ENCODE peak calls at places on chromosomes 6 and 20, in nine cellular contexts. B is activated T-helper 1 cell treated with anti-CD3 and anti-CD28 coated beads, Interleukin-12 subunit alpha, Interleukin-12 subunit beta, Interleukin-2, Interleukin-4 antibody, amounts not matched to agents 30 ng/mL and 10 ng/mL and 1 ng/mL, durations not matched to agents 14 hours and 24 hours and 36 hours; H is central memory CD8-positive, alpha-beta T cell; M is CD4-positive, alpha-beta memory T cell; I is OCI-LY7; R is NCI-H1092 treated with DMSO at 0.1 percent for 48 hours; Y is stimulated activated CD8-positive, alpha-beta memory T cell treated with anti-CD3 and anti-CD28 coated beads, Interleukin-2, amount 100 ng/mL, for 1 hour; O is erythroblast; U is T1000. W is an unnamed sample.

GRCh38 chr20:32089637-32090330 is 19.7 kb upstream of the TM9SF4 start:
- DNase-seq in U (no peak), O (no peak), H (no peak), I (no peak), M (no peak), R (no peak), B (no peak), Y (no peak), W (no peak)

GRCh38 chr20:49115565-49115964 is 69.5 kb downstream of the CSE1L start:
- DNase-seq in M (no peak), B (no peak), R (no peak), H (no peak), O (no peak), Y (no peak), U (no peak), I (no peak), W (no peak)

GRCh38 chr20:25600632-25601031 is 15.3 kb upstream of the NINL start:
- DNase-seq in H (no peak), I (no peak), R (no peak), U (no peak), M (no peak), B (no peak), O (no peak), Y (no peak), W (no peak)

GRCh38 chr20:56352656-56353055 is 6.1 kb upstream of the FAM210B start:
- DNase-seq in M (no peak), Y (no peak), U (no peak), B (no peak), O (no peak), H (no peak), I (no peak), R (no peak), W (no peak)

GRCh38 chr6:33441457-33441856 is 12.9 kb upstream of the ZBTB9 start:
- DNase-seq in H (no peak), R (no peak), I (no peak), Y (no peak), O (no peak), B (no peak), U (no peak), M (no peak), W (no peak)

GRCh38 chr6:137218473-137218916 is 690 bp downstream of the IFNGR1 start:
- DNase-seq in I (peak), H (peak), O (peak), Y (no peak), R (peak), B (peak), M (peak), U (peak), W (peak)

GRCh38 chr20:47736570-47737152 is 48.6 kb downstream of the SULF2 start:
- DNase-seq in B (no peak), Y (no peak), H (no peak), I (no peak), R (no peak), M (no peak), U (no peak), O (no peak), W (no peak)

GRCh38 chr6:35425284-35425683 is 26.9 kb upstream of the FANCE start:
- DNase-seq in H (no peak), O (no peak), B (no peak), M (no peak), I (no peak), Y (no peak), U (peak), R (no peak), W (no peak)

GRCh38 chr6:145147559-145147958 is 587.8 kb downstream of the EPM2A start:
- DNase-seq in R (no peak), O (no peak), M (no peak), H (no peak), U (no peak), I (no peak), Y (no peak), B (no peak), W (no peak)

GRCh38 chr6:107418118-107418517 is 41.2 kb downstream of the PDSS2 start:
- DNase-seq in M (no peak), U (no peak), Y (no peak), B (no peak), I (peak), R (no peak), H (no peak), O (peak), W (no peak)

GRCh38 chr6:76839505-76839904 is 623.8 kb downstream of the HTR1B start:
- DNase-seq in U (no peak), M (no peak), B (no peak), I (no peak), R (no peak), Y (no peak), H (no peak), O (no peak), W (no peak)

GRCh38 chr6:64050586-64050985 is 415.0 kb downstream of the PHF3 start:
- DNase-seq in R (no peak), B (no peak), O (no peak), Y (no peak), U (no peak), H (no peak), M (no peak), I (no peak), W (no peak)

GRCh38 chr6:25882066-25882496 is 8.0 kb upstream of the SLC17A3 start:
- DNase-seq in I (no peak), B (peak), H (peak), M (peak), U (no peak), R (no peak), O (peak), Y (peak), W (peak)

GRCh38 chr6:75126518-75126917 is 79.3 kb downstream of the COL12A1 start:
- DNase-seq in M (no peak), R (no peak), U (no peak), Y (no peak), O (no peak), B (no peak), H (no peak), I (no peak), W (no peak)

GRCh38 chr6:9250852-9251251 is 815.5 kb upstream of the SLC35B3 start:
- DNase-seq in O (no peak), H (no peak), I (peak), R (peak), B (no peak), M (no peak), U (no peak), Y (no peak), W (no peak)

GRCh38 chr6:127198549-127198948 is 68.1 kb upstream of the RNF146 start:
- DNase-seq in M (no peak), O (no peak), Y (no peak), U (no peak), I (no peak), B (no peak), H (no peak), R (no peak), W (no peak)

GRCh38 chr6:138537090-138537489 is 37.8 kb upstream of the NHSL1 start:
- DNase-seq in M (no peak), R (no peak), B (no peak), H (no peak), O (no peak), Y (no peak), U (no peak), I (no peak), W (no peak)

GRCh38 chr6:111482236-111482958 is 621 bp downstream of the REV3L start:
- DNase-seq in Y (no peak), H (peak), O (peak), B (peak), R (no peak), U (no peak), M (peak), I (peak), W (peak)

GRCh38 chr6:47047479-47048411 is 5.6 kb upstream of the ADGRF1 start:
- DNase-seq in R (peak), O (peak), M (no peak), B (peak), I (peak), U (peak), H (no peak), Y (no peak), W (no peak)

GRCh38 chr6:137033828-137034227 is 10.9 kb downstream of the IL20RA start:
- DNase-seq in R (no peak), I (no peak), M (peak), O (no peak), H (peak), U (no peak), B (peak), Y (peak), W (no peak)

GRCh38 chr6:161536141-161536735 is 262.4 kb upstream of the AGPAT4 start:
- DNase-seq in B (no peak), M (no peak), I (no peak), H (no peak), U (no peak), Y (no peak), O (no peak), R (peak), W (no peak)

GRCh38 chr6:79570129-79570801 is 33.0 kb upstream of the LCA5 start:
- DNase-seq in R (peak), U (no peak), B (no peak), Y (no peak), I (no peak), H (no peak), M (no peak), O (no peak), W (no peak)

GRCh38 chr6:170301184-170301583 is 5.4 kb upstream of the FAM120B start:
- DNase-seq in R (no peak), O (no peak), M (no peak), B (no peak), U (no peak), Y (no peak), I (no peak), H (no peak), W (no peak)

W was measured in T follicular helper cell.